ENCODE peak calls at places on chromosome 4, in six cellular contexts. L is brain microvascular endothelial cell, Y is AG04449, A is mucosa of descending colon, G is breast epithelium, B is AG04450. K is an unnamed sample.

GRCh38 chr4:150244600-150244999 is 166.4 kb downstream of the DCLK2 start:
- DNase-seq in G (no peak), A (no peak), Y (no peak), L (peak), B (no peak), K (peak)

GRCh38 chr4:76703676-76704075 is 194.3 kb downstream of the SOWAHB start:
- DNase-seq in B (no peak), G (no peak), Y (no peak), A (no peak), L (no peak), K (no peak)

GRCh38 chr4:146379744-146380143 is 142.0 kb downstream of the SLC10A7 start:
- DNase-seq in Y (no peak), L (peak), B (no peak), G (no peak), A (no peak), K (no peak)

GRCh38 chr4:54015421-54016065 is 48.9 kb downstream of the CHIC2 start:
- DNase-seq in Y (no peak), G (no peak), B (no peak), L (no peak), A (no peak), K (no peak)

GRCh38 chr4:98565646-98566403 is 92.6 kb downstream of the TSPAN5 start:
- DNase-seq in L (no peak), A (no peak), G (no peak), Y (no peak), B (no peak), K (no peak)

GRCh38 chr4:169439244-169439643 is 168.5 kb upstream of the SH3RF1 start:
- DNase-seq in G (no peak), B (no peak), A (no peak), L (no peak), Y (no peak), K (no peak)

GRCh38 chr4:184143770-184144564 is 73.7 kb downstream of the ENPP6 start:
- DNase-seq in A (no peak), L (no peak), B (no peak), G (no peak), Y (no peak), K (no peak)

GRCh38 chr4:25847329-25847728 is 15.5 kb downstream of the SEL1L3 start:
- DNase-seq in L (peak), G (no peak), A (no peak), B (no peak), Y (peak), K (no peak)

GRCh38 chr4:93658443-93658842 is 170.1 kb upstream of the ATOH1 start:
- DNase-seq in L (no peak), A (no peak), G (no peak), Y (no peak), B (no peak), K (no peak)

GRCh38 chr4:4289575-4289929 is 402 bp downstream of the LYAR start:
- DNase-seq in L (no peak), B (no peak), Y (no peak), A (no peak), G (no peak), K (no peak)

GRCh38 chr4:54384563-54384962 is 155.5 kb downstream of the PDGFRA start:
- DNase-seq in L (peak), A (peak), B (no peak), Y (no peak), G (peak), K (no peak)

GRCh38 chr4:94395541-94395940 is 52.9 kb upstream of the HPGDS start:
- DNase-seq in Y (no peak), G (no peak), L (no peak), A (no peak), B (no peak), K (no peak)

GRCh38 chr4:185711764-185712163 is 100.2 kb downstream of the SORBS2 start:
- DNase-seq in B (no peak), G (no peak), Y (no peak), L (peak), A (no peak), K (no peak)

GRCh38 chr4:71938776-71939175 is 93.0 kb upstream of the NPFFR2 start:
- DNase-seq in L (no peak), Y (no peak), B (no peak), G (no peak), A (no peak), K (peak)

GRCh38 chr4:89134775-89135319 is 23.5 kb downstream of the TIGD2 start:
- DNase-seq in L (peak), B (no peak), G (no peak), A (no peak), Y (peak), K (peak)

GRCh38 chr4:139557506-139558110 is 1.6 kb upstream of the SETD7 start:
- DNase-seq in Y (no peak), G (no peak), L (no peak), B (no peak), A (peak), K (no peak)

GRCh38 chr4:25076625-25077413 is 46.1 kb upstream of the LGI2 start:
- DNase-seq in G (no peak), B (no peak), A (no peak), L (no peak), Y (no peak), K (no peak)

GRCh38 chr4:7128234-7128633 is 60.4 kb upstream of the GRPEL1 start:
- DNase-seq in G (no peak), L (no peak), Y (no peak), A (no peak), B (no peak), K (no peak)

GRCh38 chr4:76765473-76766183 is 132.3 kb downstream of the SOWAHB start:
- DNase-seq in L (no peak), G (no peak), A (no peak), Y (no peak), B (no peak), K (no peak)

GRCh38 chr4:73599182-73599581 is 21.1 kb downstream of the RASSF6 start:
- DNase-seq in G (peak), A (peak), L (peak), Y (no peak), B (peak), K (peak)

GRCh38 chr4:126572264-126572663 is 1060.5 kb upstream of the INTU start:
- DNase-seq in G (no peak), B (no peak), L (no peak), Y (no peak), A (no peak), K (no peak)

GRCh38 chr4:185215261-185215660 is 5.9 kb downstream of the SNX25 start:
- DNase-seq in Y (peak), A (no peak), L (no peak), B (no peak), G (no peak), K (no peak)

GRCh38 chr4:38005637-38006036 is 45.4 kb downstream of the PTTG2 start:
- DNase-seq in Y (no peak), L (no peak), A (no peak), B (no peak), G (no peak), K (no peak)

GRCh38 chr4:181971973-181972372 is 271.2 kb upstream of the TENM3 start:
- DNase-seq in B (peak), L (no peak), A (no peak), G (no peak), Y (no peak), K (no peak)

GRCh38 chr4:152102184-152103000 is 341.6 kb upstream of the GATB start:
- DNase-seq in Y (no peak), A (no peak), B (peak), G (no peak), L (no peak), K (no peak)

GRCh38 chr4:47831026-47831689 is 6.7 kb downstream of the CORIN start:
- DNase-seq in Y (no peak), B (no peak), G (no peak), A (no peak), L (no peak), K (no peak)

GRCh38 chr4:138249132-138249531 is 7.0 kb upstream of the SLC7A11 start:
- DNase-seq in B (no peak), G (no peak), L (no peak), Y (no peak), A (no peak), K (no peak)

GRCh38 chr4:20995015-20995414 is 294.8 kb downstream of the PACRGL start:
- DNase-seq in Y (no peak), B (no peak), L (no peak), G (no peak), A (no peak), K (no peak)

GRCh38 chr4:112418092-112418491 is 97.9 kb downstream of the NEUROG2 start:
- DNase-seq in Y (no peak), B (no peak), L (no peak), A (no peak), G (no peak), K (no peak)

GRCh38 chr4:127284236-127284635 is 348.5 kb upstream of the INTU start:
- DNase-seq in B (no peak), Y (no peak), G (no peak), A (no peak), L (no peak), K (no peak)

GRCh38 chr4:129327637-129328036 is 231.7 kb downstream of the C4orf33 start:
- DNase-seq in L (no peak), G (no peak), Y (no peak), B (no peak), A (no peak), K (no peak)

GRCh38 chr4:85491527-85491926 is 16.6 kb downstream of the ARHGAP24 start:
- DNase-seq in G (no peak), L (no peak), A (no peak), Y (no peak), B (no peak), K (no peak)

DNA sequence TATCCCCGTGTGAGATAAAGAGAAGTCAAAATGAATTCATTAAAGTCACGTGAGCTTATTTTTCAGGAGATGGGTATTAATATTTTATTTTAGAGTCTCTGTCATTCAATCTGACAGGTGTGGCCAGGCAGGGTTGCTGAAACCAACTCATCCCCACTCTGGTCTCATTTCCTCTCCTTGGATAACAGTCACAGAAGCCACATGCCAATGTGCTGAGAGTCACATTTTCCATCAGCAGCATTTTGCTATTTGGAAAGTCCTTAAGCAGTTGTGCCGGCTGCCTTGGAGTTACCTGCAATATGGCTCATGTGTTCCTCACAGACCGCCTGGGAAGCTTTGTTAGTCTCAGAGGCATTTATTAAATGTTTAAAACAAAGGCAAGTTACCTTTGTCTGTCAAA is 302.3 kb downstream of the DCHS2 start:
- DNase-seq in Y (no peak), L (no peak), A (no peak), B (no peak), G (no peak), K (no peak)
- H3K4me3 ChIP-seq in Y (no peak), L (no peak), A (no peak), B (no peak), G (no peak), K (no peak)

DNA sequence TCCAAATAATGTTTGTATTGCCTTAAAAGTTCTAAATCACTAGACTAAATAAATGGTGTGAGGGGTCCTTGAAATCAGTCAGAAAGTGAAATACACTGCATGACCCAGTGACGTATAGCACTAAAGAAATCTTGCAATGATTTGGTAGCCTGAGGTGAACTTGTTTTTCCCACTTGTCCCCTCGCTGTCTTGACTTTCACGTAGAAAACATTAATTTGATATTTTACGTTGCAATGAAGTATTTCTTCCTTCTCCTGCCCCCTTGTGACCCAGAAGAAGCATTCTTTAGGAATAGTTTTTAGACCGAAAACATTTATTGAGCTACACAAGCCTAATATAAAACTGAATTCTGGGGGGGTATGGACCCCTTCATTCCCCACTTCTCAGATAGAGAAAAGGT is 3.7 kb downstream of the KLB start:
- DNase-seq in B (no peak), Y (no peak), L (no peak), A (no peak), G (no peak), K (no peak)
- TF ChIP-seq CTCF in B (peak), Y (no peak), L (peak), A (no peak), G (no peak), K (no peak)

GRCh38 chr4:41714601-41715000 is 33.9 kb downstream of the PHOX2B start:
- DNase-seq in L (no peak), G (no peak), A (no peak), Y (no peak), B (no peak), K (no peak)
- H3K4me3 ChIP-seq in L (no peak), G (no peak), A (no peak), Y (no peak), B (no peak), K (no peak)

GRCh38 chr4:31793907-31794306 is 1073.7 kb downstream of the PCDH7 start:
- DNase-seq in G (no peak), B (no peak), Y (no peak), L (no peak), A (no peak), K (no peak)
- TF ChIP-seq CTCF in G (no peak), B (peak), Y (no peak), L (peak), A (no peak), K (peak)

GRCh38 chr4:52076731-52077130 is 25.6 kb downstream of the SPATA18 start:
- DNase-seq in L (no peak), Y (no peak), G (no peak), B (no peak), A (no peak), K (no peak)
- H3K4me3 ChIP-seq in L (peak), Y (no peak), G (no peak), B (no peak), A (no peak), K (peak)

GRCh38 chr4:134219043-134219442 is 17.5 kb upstream of the PABPC4L start:
- DNase-seq in Y (no peak), A (no peak), G (no peak), L (no peak), B (no peak), K (no peak)
- TF ChIP-seq CTCF in Y (no peak), A (no peak), G (no peak), L (no peak), B (no peak), K (no peak)